ENCODE peak calls at places on chromosomes 7 and 10, in six cellular contexts. W is SK-N-SH, K is neural progenitor cell, Y is H1, B is fibroblast of lung, C is DND-41. U is an unnamed sample. For H3K79me2, the result is how much of the 10 kb centered on the place peaks cover.

GRCh38 chr10:122310311-122311050 is 39.4 kb downstream of the BTBD16 start:
- DNase-seq in W (no peak), K (no peak), Y (no peak), B (peak), C (no peak), U (no peak)

GRCh38 chr7:155467846-155468821 is 10.2 kb downstream of the EN2 start:
- DNase-seq in W (peak), K (peak), Y (no peak), B (no peak), C (no peak), U (no peak)

GRCh38 chr7:4000934-4001333 is 681.2 kb upstream of the FOXK1 start:
- DNase-seq in W (no peak), K (no peak), Y (no peak), B (no peak), C (no peak), U (no peak)

GRCh38 chr10:49109669-49110335 is 5.5 kb downstream of the VSTM4 start:
- DNase-seq in W (peak), K (no peak), Y (no peak), B (peak), C (no peak), U (no peak)

GRCh38 chr10:4704034-4704545 is 121.9 kb upstream of the AKR1E2 start:
- DNase-seq in W (no peak), K (no peak), Y (no peak), B (peak), C (no peak), U (peak)

GRCh38 chr7:33039257-33039904 is 23.2 kb downstream of the NT5C3A start:
- DNase-seq in W (no peak), K (no peak), Y (no peak), B (no peak), C (no peak), U (no peak)

GRCh38 chr7:608954-609711 is 89.5 kb upstream of the PDGFA start:
- DNase-seq in W (no peak), K (no peak), Y (no peak), B (peak), C (peak), U (no peak)

GRCh38 chr10:77349226-77349625 is 288.4 kb downstream of the KCNMA1 start:
- DNase-seq in W (no peak), K (no peak), Y (no peak), B (peak), C (no peak), U (no peak)

GRCh38 chr7:14521183-14521582 is 381.4 kb downstream of the DGKB start:
- DNase-seq in W (no peak), K (no peak), Y (no peak), B (no peak), C (no peak), U (no peak)

GRCh38 chr7:98285132-98286092 is 3.9 kb downstream of the BRI3 start:
- DNase-seq in W (peak), K (no peak), Y (no peak), B (no peak), C (no peak), U (no peak)

GRCh38 chr7:80184693-80185092 is 50.1 kb downstream of the GNAI1 start:
- DNase-seq in W (no peak), K (no peak), Y (no peak), B (no peak), C (no peak), U (no peak)

GRCh38 chr7:28539289-28539981 is 127.1 kb downstream of the CREB5 start:
- DNase-seq in W (no peak), K (no peak), Y (no peak), B (no peak), C (no peak), U (no peak)

GRCh38 chr7:28533267-28533666 is 120.9 kb downstream of the CREB5 start:
- DNase-seq in W (no peak), K (no peak), Y (no peak), B (no peak), C (no peak), U (no peak)

GRCh38 chr7:28530175-28531142 is 118.1 kb downstream of the CREB5 start:
- DNase-seq in W (no peak), K (no peak), Y (no peak), B (peak), C (no peak), U (no peak)

GRCh38 chr7:28533731-28534531 is 121.6 kb downstream of the CREB5 start:
- DNase-seq in W (no peak), K (no peak), Y (no peak), B (peak), C (no peak), U (no peak)

GRCh38 chr7:28536259-28536658 is 123.9 kb downstream of the CREB5 start:
- DNase-seq in W (no peak), K (peak), Y (peak), B (peak), C (no peak), U (no peak)
- TF ChIP-seq CTCF in W (peak), K (peak), Y (peak), B (peak), C (no peak), U (peak)

DNA sequence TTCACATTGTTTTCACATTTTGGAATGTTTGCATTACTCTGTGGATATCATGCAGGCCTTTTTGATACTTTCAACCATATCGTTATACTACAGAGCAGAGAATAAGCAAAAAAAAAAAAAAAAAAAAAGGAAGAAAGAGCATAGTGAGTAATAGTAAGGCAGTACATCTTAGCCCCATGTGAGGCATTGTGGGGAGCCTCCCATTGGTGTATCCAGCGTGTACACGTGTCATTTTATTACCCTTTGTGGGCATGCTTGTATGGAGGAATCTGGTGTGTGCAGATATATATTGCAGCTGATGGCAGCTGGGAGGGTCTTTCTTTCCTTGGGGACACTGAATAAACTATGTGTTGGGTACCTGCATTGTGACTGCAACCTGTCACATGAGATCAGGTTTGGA is 19.6 kb downstream of the R3HCC1L start:
- DNase-seq in W (no peak), K (no peak), Y (no peak), B (no peak), C (no peak), U (no peak)
- H3K79me2 ChIP-seq in W (half or more), K (half or more), Y (under half), B (under half), C (half or more), U (half or more)

GRCh38 chr7:17300012-17300411 is 1.6 kb downstream of the AHR start:
- DNase-seq in W (no peak), K (no peak), Y (no peak), B (no peak), C (no peak), U (no peak)

GRCh38 chr7:17299477-17299991 is 1.1 kb downstream of the AHR start:
- DNase-seq in W (no peak), K (no peak), Y (no peak), B (peak), C (no peak), U (no peak)

GRCh38 chr7:17298840-17299476 is 506 bp downstream of the AHR start:
- DNase-seq in W (peak), K (peak), Y (no peak), B (peak), C (no peak), U (no peak)

GRCh38 chr7:17302575-17303142 is 4.2 kb downstream of the AHR start:
- DNase-seq in W (no peak), K (no peak), Y (no peak), B (peak), C (no peak), U (no peak)

GRCh38 chr7:17301491-17302101 is 3.1 kb downstream of the AHR start:
- DNase-seq in W (no peak), K (peak), Y (no peak), B (peak), C (peak), U (no peak)
- TF ChIP-seq CTCF in W (peak), K (peak), Y (no peak), B (peak), C (peak), U (no peak)

DNA sequence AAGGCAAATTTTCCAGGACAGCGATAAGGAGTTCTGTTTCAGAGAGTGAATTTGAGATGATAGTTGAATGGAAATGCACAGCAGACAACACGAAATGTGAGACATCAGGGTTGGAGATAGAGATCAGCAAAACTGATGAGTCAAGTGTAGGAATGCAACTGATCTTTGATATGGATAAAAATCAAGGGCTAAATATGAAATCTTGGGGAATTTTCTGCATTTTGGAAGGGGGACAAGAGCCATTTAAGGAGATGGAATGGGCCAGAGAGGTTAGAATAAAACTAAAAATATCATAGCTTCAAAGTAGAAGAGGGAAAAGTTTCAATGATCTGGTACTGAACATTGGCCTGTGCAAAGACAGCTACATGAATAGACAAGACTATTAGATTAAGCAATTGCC is 11.5 kb downstream of the CISD1 start:
- DNase-seq in W (no peak), K (no peak), Y (no peak), B (peak), C (no peak), U (no peak)
- H3K79me2 ChIP-seq in W (under half), K (under half), Y (under half), B (under half), C (under half), U (under half)

GRCh38 chr7:77995717-77996116 is 197.1 kb downstream of the PHTF2 start:
- DNase-seq in W (no peak), K (peak), Y (no peak), B (no peak), C (no peak), U (no peak)
- TF ChIP-seq CTCF in W (peak), K (peak), Y (peak), B (no peak), C (peak), U (no peak)

GRCh38 chr7:130899071-130899451 is 165.1 kb upstream of the KLF14 start:
- DNase-seq in W (no peak), K (no peak), Y (no peak), B (no peak), C (no peak), U (no peak)

GRCh38 chr7:130896898-130897514 is 163.0 kb upstream of the KLF14 start:
- DNase-seq in W (peak), K (peak), Y (no peak), B (peak), C (peak), U (no peak)

GRCh38 chr7:130899638-130900401 is 165.8 kb upstream of the KLF14 start:
- DNase-seq in W (no peak), K (no peak), Y (no peak), B (no peak), C (no peak), U (no peak)

GRCh38 chr7:130896051-130896881 is 162.3 kb upstream of the KLF14 start:
- DNase-seq in W (no peak), K (no peak), Y (no peak), B (peak), C (no peak), U (no peak)

GRCh38 chr7:130897515-130898419 is 163.8 kb upstream of the KLF14 start:
- DNase-seq in W (peak), K (no peak), Y (no peak), B (no peak), C (no peak), U (no peak)
- H3K79me2 ChIP-seq in W (half or more), K (under half), Y (under half), B (half or more), C (half or more), U (half or more)

GRCh38 chr7:148681821-148682220 is 16.9 kb upstream of the CUL1 start:
- DNase-seq in W (no peak), K (no peak), Y (no peak), B (no peak), C (no peak), U (no peak)

GRCh38 chr7:148670374-148670773 is 28.3 kb upstream of the CUL1 start:
- DNase-seq in W (no peak), K (no peak), Y (no peak), B (no peak), C (no peak), U (no peak)

GRCh38 chr7:148672041-148672440 is 26.7 kb upstream of the CUL1 start:
- DNase-seq in W (no peak), K (no peak), Y (no peak), B (no peak), C (peak), U (no peak)

GRCh38 chr7:148670807-148671206 is 27.9 kb upstream of the CUL1 start:
- DNase-seq in W (no peak), K (no peak), Y (no peak), B (no peak), C (no peak), U (no peak)

GRCh38 chr7:148676291-148676690 is 22.4 kb upstream of the CUL1 start:
- DNase-seq in W (no peak), K (no peak), Y (no peak), B (no peak), C (no peak), U (no peak)
- TF ChIP-seq CTCF in W (no peak), K (no peak), Y (no peak), B (no peak), C (no peak), U (no peak)

GRCh38 chr10:70222340-70222794 is 10.9 kb downstream of the PPA1 start:
- DNase-seq in W (no peak), K (no peak), Y (no peak), B (no peak), C (no peak), U (peak)

GRCh38 chr10:70223728-70224127 is 9.5 kb downstream of the PPA1 start:
- DNase-seq in W (no peak), K (no peak), Y (no peak), B (peak), C (no peak), U (no peak)

GRCh38 chr10:70221030-70221429 is 12.2 kb downstream of the PPA1 start:
- DNase-seq in W (no peak), K (no peak), Y (no peak), B (no peak), C (no peak), U (no peak)
- H3K79me2 ChIP-seq in W (under half), K (under half), Y (under half), B (under half), C (half or more), U (under half)

U was measured in keratinocyte.